ENCODE peak calls at places on chromosomes 1 and 21, in six cellular contexts. S is HepG2, Q is K562, M is GM12878, D is GM12892, L is H1. A is an unnamed sample.

GRCh38 chr1:156571261-156571958 is 955 bp downstream of the IQGAP3 start:
- DNase-seq in Q (no peak), D (no peak), L (no peak), M (no peak), S (no peak), A (no peak)

GRCh38 chr1:220353229-220354012 is 81.2 kb upstream of the RAB3GAP2 start:
- DNase-seq in L (no peak), S (peak; percentile 6), D (no peak), Q (no peak), M (no peak), A (no peak)

GRCh38 chr1:213409971-213410370 is 358.9 kb downstream of the RPS6KC1 start:
- DNase-seq in S (no peak), M (no peak), Q (no peak), L (no peak), D (no peak), A (no peak)

GRCh38 chr1:66401244-66401643 is 132.7 kb upstream of the SGIP1 start:
- DNase-seq in M (no peak), D (no peak), S (no peak), Q (no peak), L (no peak), A (no peak)

GRCh38 chr1:2544875-2545638 is 11.1 kb upstream of the TNFRSF14 start:
- DNase-seq in M (no peak), Q (no peak), D (no peak), S (no peak), L (no peak), A (no peak)

GRCh38 chr1:11730429-11730861 is 5.5 kb upstream of the AGTRAP start:
- DNase-seq in D (no peak), S (no peak), L (no peak), M (no peak), Q (no peak), A (no peak)

GRCh38 chr21:31870472-31870871 is 2.3 kb upstream of the HUNK start:
- DNase-seq in Q (no peak), S (no peak), M (no peak), D (no peak), L (no peak), A (no peak)

GRCh38 chr1:114026797-114027196 is 47.5 kb downstream of the OLFML3 start:
- DNase-seq in M (no peak), L (no peak), D (no peak), S (no peak), Q (no peak), A (no peak)

GRCh38 chr1:175225805-175226129 is 33.2 kb upstream of the KIAA0040 start:
- DNase-seq in D (no peak), S (no peak), Q (peak; percentile 39), L (no peak), M (no peak), A (no peak)

GRCh38 chr21:44756416-44757185 is 45.0 kb downstream of the UBE2G2 start:
- DNase-seq in L (no peak), Q (no peak), D (no peak), S (no peak), M (no peak), A (no peak)

GRCh38 chr1:223403184-223403815 is 10.1 kb downstream of the CCDC185 start:
- DNase-seq in M (no peak), D (no peak), L (no peak), Q (no peak), S (no peak), A (no peak)

GRCh38 chr1:20417581-20417980 is 68.4 kb downstream of the CAMK2N1 start:
- DNase-seq in Q (no peak), D (no peak), S (no peak), L (no peak), M (no peak), A (no peak)

GRCh38 chr1:201113451-201114244 is 1.4 kb upstream of the CACNA1S start:
- DNase-seq in D (no peak), M (no peak), Q (no peak), S (no peak), L (no peak), A (no peak)

GRCh38 chr1:203870256-203870655 is 8.9 kb downstream of the SNRPE start:
- DNase-seq in Q (no peak), S (no peak), D (no peak), M (no peak), L (no peak), A (no peak)

GRCh38 chr1:2103901-2104590 is 53.8 kb downstream of the PRKCZ start:
- DNase-seq in Q (no peak), S (no peak), D (no peak), M (no peak), L (no peak), A (no peak)

GRCh38 chr1:224774378-224774777 is 155.1 kb upstream of the DNAH14 start:
- DNase-seq in D (no peak), Q (no peak), S (no peak), L (no peak), M (no peak), A (no peak)

GRCh38 chr1:17259233-17259873 is 10.5 kb downstream of the PADI3 start:
- DNase-seq in M (no peak), L (no peak), S (no peak), D (no peak), Q (peak; percentile 41), A (no peak)

GRCh38 chr1:64539279-64539678 is 69.3 kb downstream of the CACHD1 start:
- DNase-seq in S (no peak), L (no peak), D (no peak), M (no peak), Q (no peak), A (no peak)

GRCh38 chr21:15301014-15301413 is 236.2 kb upstream of the NRIP1 start:
- DNase-seq in D (no peak), L (no peak), Q (no peak), S (no peak), M (no peak), A (no peak)

GRCh38 chr1:12454406-12455391 is 163.3 kb downstream of the DHRS3 start:
- DNase-seq in L (no peak), Q (peak; percentile 53), D (no peak), M (no peak), S (no peak), A (no peak)

GRCh38 chr1:33347650-33347992 is 26.7 kb upstream of the A3GALT2 start:
- DNase-seq in S (peak; percentile 61), M (no peak), L (no peak), D (no peak), Q (no peak), A (no peak)

GRCh38 chr1:116133696-116134095 is 22.5 kb downstream of the MAB21L3 start:
- DNase-seq in S (no peak), L (no peak), D (no peak), M (no peak), Q (no peak), A (no peak)

GRCh38 chr1:156477526-156478249 is 22.9 kb downstream of the MEF2D start:
- DNase-seq in L (no peak), Q (no peak), M (no peak), D (no peak), S (no peak), A (no peak)

GRCh38 chr1:236016782-236017400 is 48.0 kb downstream of the NID1 start:
- DNase-seq in M (no peak), L (no peak), D (no peak), Q (no peak), S (no peak), A (no peak)

GRCh38 chr1:186775881-186776560 is 52.7 kb upstream of the PLA2G4A start:
- DNase-seq in S (no peak), D (no peak), Q (no peak), L (no peak), M (no peak), A (no peak)

GRCh38 chr1:220887202-220887867 is 8.1 kb downstream of the HLX start:
- DNase-seq in S (no peak), M (no peak), D (no peak), L (no peak), Q (no peak), A (no peak)

GRCh38 chr1:31848381-31848897 is 32.6 kb upstream of the SPOCD1 start:
- DNase-seq in Q (no peak), M (no peak), D (no peak), S (no peak), L (no peak), A (peak; percentile 51)

GRCh38 chr1:151718011-151718431 is 1.4 kb upstream of the CELF3 start:
- DNase-seq in D (no peak), L (no peak), Q (no peak), M (no peak), S (no peak), A (no peak)

GRCh38 chr1:48498096-48498791 is 26.2 kb upstream of the SPATA6 start:
- DNase-seq in L (peak; percentile 58), D (peak; percentile 15), Q (peak; percentile 86), S (peak; percentile 61), M (no peak), A (peak; percentile 31)
- TF ChIP-seq TAF1 in L (no peak), D (no peak), Q (no peak), S (no peak), M (no peak), A (no peak)

GRCh38 chr1:179143332-179143731 is 61.5 kb downstream of the TOR3A start:
- DNase-seq in D (no peak), M (no peak), Q (no peak), S (no peak), L (no peak), A (no peak)

GRCh38 chr1:179144621-179145020 is 62.8 kb downstream of the TOR3A start:
- DNase-seq in D (no peak), S (no peak), Q (no peak), L (no peak), M (no peak), A (no peak)

GRCh38 chr1:179142889-179143299 is 61.0 kb downstream of the TOR3A start:
- DNase-seq in M (no peak), D (no peak), S (peak; percentile 33), Q (no peak), L (no peak), A (no peak)

GRCh38 chr1:179145521-179145920 is 63.7 kb downstream of the TOR3A start:
- DNase-seq in L (no peak), M (no peak), D (no peak), S (no peak), Q (no peak), A (no peak)

GRCh38 chr1:179141592-179142244 is 59.8 kb downstream of the TOR3A start:
- DNase-seq in Q (no peak), L (no peak), M (no peak), D (no peak), S (no peak), A (no peak)
- TF ChIP-seq POLR2A in Q (no peak), L (no peak), M (no peak), D (no peak), S (no peak), A (no peak)

DNA sequence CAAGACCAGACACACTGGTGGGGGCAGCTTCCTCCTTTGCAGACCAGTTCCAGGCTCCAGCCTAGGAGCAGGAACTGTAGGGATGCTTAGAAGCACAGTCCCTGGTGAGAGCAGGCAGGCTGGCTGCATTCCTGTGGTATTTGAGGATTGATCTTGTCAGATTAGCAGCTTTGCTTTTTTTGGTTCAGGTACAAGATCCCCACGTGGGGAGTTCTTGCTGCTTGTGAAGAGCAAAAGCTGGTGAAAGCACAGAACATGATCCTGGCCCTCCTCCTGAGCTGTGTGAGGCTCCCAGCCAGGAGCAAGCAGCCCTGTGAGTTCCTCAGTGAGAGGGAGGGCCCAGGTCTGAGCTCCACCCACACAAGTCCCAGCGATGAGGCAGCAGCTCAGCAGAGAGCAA is 75.3 kb upstream of the ARTN start:
- DNase-seq in L (no peak), S (peak; percentile 27), Q (no peak), M (no peak), D (no peak), A (no peak)
- TF ChIP-seq TAF1 in L (no peak), S (no peak), Q (no peak), M (no peak), D (no peak), A (no peak)

GRCh38 chr1:207081106-207081505 is 7.6 kb upstream of the C4BPB start:
- DNase-seq in M (no peak), D (no peak), L (no peak), Q (no peak), S (no peak), A (no peak)
- TF ChIP-seq POLR2A in M (no peak), D (no peak), L (no peak), Q (no peak), S (no peak), A (no peak)

GRCh38 chr1:109630081-109630880 is 10.6 kb downstream of the AMPD2 start:
- DNase-seq in L (no peak), Q (peak; percentile 76), S (no peak), M (no peak), D (no peak), A (no peak)
- TF ChIP-seq TAF1 in L (no peak), Q (no peak), S (no peak), M (no peak), D (no peak), A (no peak)

A was measured in GM12891.